ENCODE peak calls at places on chromosomes 12 and 14, in four cellular contexts. N, U, M and Q are unnamed samples.

GRCh38 chr14:90521930-90522483 is 125.2 kb downstream of the CALM1 start:
- DNase-seq in N (no peak), U (no peak), M (no peak), Q (no peak)

GRCh38 chr14:79809849-79810612 is 401.3 kb downstream of the DIO2 start:
- DNase-seq in N (no peak), U (no peak), M (no peak), Q (no peak)

GRCh38 chr12:52175411-52176350 is 16.1 kb downstream of the KRT80 start:
- DNase-seq in N (no peak), U (no peak), M (peak), Q (no peak)

GRCh38 chr12:106711316-106711715 is 63.2 kb upstream of the RIC8B start:
- DNase-seq in N (no peak), U (no peak), M (no peak), Q (no peak)

GRCh38 chr12:64452559-64453329 is 824 bp downstream of the TBK1 start:
- DNase-seq in N (no peak), U (peak), M (peak), Q (no peak)

GRCh38 chr14:74018704-74019407 is at the start of the genes BBOF1 and ENTPD5:
- DNase-seq in N (peak), U (peak), M (peak), Q (peak)

GRCh38 chr14:100807496-100807895 is 18.4 kb upstream of the MEG3 start:
- DNase-seq in N (no peak), U (no peak), M (no peak), Q (no peak)

GRCh38 chr14:42079911-42080310 is 473.2 kb downstream of the LRFN5 start:
- DNase-seq in N (no peak), U (no peak), M (no peak), Q (no peak)

GRCh38 chr12:46702581-46703344 is 123.0 kb downstream of the SLC38A4 start:
- DNase-seq in N (no peak), U (no peak), M (no peak), Q (no peak)

GRCh38 chr12:123134755-123135282 is 16.1 kb downstream of the PITPNM2 start:
- DNase-seq in N (no peak), U (no peak), M (no peak), Q (no peak)

GRCh38 chr14:88668448-88669116 is 105.7 kb downstream of the ZC3H14 start:
- DNase-seq in N (no peak), U (no peak), M (no peak), Q (no peak)

GRCh38 chr12:110124184-110124995 is at the start of gene IFT81:
- DNase-seq in N (peak), U (peak), M (peak), Q (peak)

GRCh38 chr12:71397433-71397954 is 42.1 kb upstream of the LGR5 start:
- DNase-seq in N (no peak), U (no peak), M (no peak), Q (no peak)

GRCh38 chr12:5840900-5841299 is 104.2 kb downstream of the ANO2 start:
- DNase-seq in N (no peak), U (no peak), M (no peak), Q (no peak)

GRCh38 chr14:104550849-104551728 is 28.5 kb upstream of the C14orf180 start:
- DNase-seq in N (peak), U (no peak), M (no peak), Q (peak)

GRCh38 chr14:47284283-47284682 is 391.1 kb downstream of the MDGA2 start:
- DNase-seq in N (no peak), U (no peak), M (no peak), Q (no peak)

GRCh38 chr12:5965950-5966383 is 20.9 kb upstream of the ANO2 start:
- DNase-seq in N (peak), U (peak), M (peak), Q (peak)

GRCh38 chr14:60722163-60722835 is 1.9 kb downstream of the SIX4 start:
- DNase-seq in N (peak), U (peak), M (peak), Q (peak)

GRCh38 chr12:53065975-53066593 is 13.1 kb downstream of the SPRYD3 start:
- DNase-seq in N (peak), U (peak), M (peak), Q (peak)

GRCh38 chr12:20578142-20578541 is 117.0 kb upstream of the SLCO1C1 start:
- DNase-seq in N (no peak), U (no peak), M (no peak), Q (no peak)

GRCh38 chr14:104195854-104196253 is 57.5 kb downstream of the KIF26A start:
- DNase-seq in N (no peak), U (no peak), M (no peak), Q (no peak)

GRCh38 chr12:58064681-58065080 is 123.3 kb downstream of the ATP23 start:
- DNase-seq in N (no peak), U (no peak), M (no peak), Q (no peak)

GRCh38 chr12:58069268-58069967 is 128.1 kb downstream of the ATP23 start:
- DNase-seq in N (no peak), U (no peak), M (no peak), Q (no peak)

GRCh38 chr12:58068706-58069105 is 127.3 kb downstream of the ATP23 start:
- DNase-seq in N (no peak), U (no peak), M (no peak), Q (no peak)

GRCh38 chr12:58067610-58068387 is 126.4 kb downstream of the ATP23 start:
- DNase-seq in N (no peak), U (no peak), M (no peak), Q (no peak)

DNA sequence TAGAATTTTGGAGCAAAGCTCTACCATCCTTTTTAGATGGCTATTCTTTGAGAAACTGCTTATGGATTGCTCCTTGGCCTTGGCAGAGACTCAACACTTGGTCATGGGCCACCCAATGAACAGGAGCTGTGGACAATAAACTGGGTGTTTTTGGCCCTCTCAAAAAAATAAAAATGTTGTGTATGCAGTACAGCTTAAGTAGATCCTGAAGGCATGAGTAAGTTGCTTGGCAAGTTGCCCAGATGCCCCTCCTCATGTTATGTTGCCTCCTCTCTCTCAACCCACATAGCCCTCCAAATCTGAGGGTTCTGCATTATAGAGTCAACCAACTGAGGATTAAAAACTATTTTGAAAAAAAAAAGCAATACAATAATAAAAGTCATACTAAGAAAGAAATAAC is 124.9 kb downstream of the ATP23 start:
- DNase-seq in N (no peak), U (no peak), M (no peak), Q (no peak)
- TF ChIP-seq TAF1 in N (no peak), U (no peak), M (no peak), Q (no peak)

DNA sequence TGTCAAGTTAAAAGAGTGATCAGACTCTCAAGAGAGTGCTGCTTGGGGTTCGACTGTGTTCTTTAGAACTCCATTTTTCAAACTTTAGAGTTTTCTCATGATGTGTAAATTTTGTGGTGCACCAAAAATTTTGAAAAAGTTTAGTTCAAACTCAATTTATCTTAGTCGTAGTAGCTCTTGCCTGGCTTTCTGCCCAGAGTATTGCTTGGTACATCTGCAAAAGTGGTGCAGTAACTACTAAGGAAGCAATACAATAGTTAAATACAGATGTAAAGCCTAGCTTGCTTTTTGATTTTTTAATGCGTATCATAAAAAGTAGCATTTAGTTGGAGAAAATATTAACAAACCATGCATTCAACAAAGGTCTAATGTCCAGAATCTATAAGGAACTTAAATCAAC is 9.5 kb upstream of the CCDC91 start:
- DNase-seq in N (no peak), U (no peak), M (no peak), Q (no peak)
- TF ChIP-seq TAF1 in N (no peak), U (no peak), M (no peak), Q (no peak)

GRCh38 chr12:89384050-89384749 is 31.9 kb upstream of the DUSP6 start:
- DNase-seq in N (no peak), U (no peak), M (peak), Q (no peak)

GRCh38 chr12:89382366-89382765 is 30.1 kb upstream of the DUSP6 start:
- DNase-seq in N (no peak), U (no peak), M (no peak), Q (no peak)

GRCh38 chr12:89384750-89385273 is 32.5 kb upstream of the DUSP6 start:
- DNase-seq in N (no peak), U (no peak), M (no peak), Q (no peak)

GRCh38 chr12:89385965-89386537 is 33.8 kb upstream of the DUSP6 start:
- DNase-seq in N (no peak), U (no peak), M (peak), Q (no peak)

GRCh38 chr12:89383235-89384049 is 31.1 kb upstream of the DUSP6 start:
- DNase-seq in N (no peak), U (no peak), M (peak), Q (no peak)
- TF ChIP-seq TAF1 in N (no peak), U (no peak), M (no peak), Q (no peak)

DNA sequence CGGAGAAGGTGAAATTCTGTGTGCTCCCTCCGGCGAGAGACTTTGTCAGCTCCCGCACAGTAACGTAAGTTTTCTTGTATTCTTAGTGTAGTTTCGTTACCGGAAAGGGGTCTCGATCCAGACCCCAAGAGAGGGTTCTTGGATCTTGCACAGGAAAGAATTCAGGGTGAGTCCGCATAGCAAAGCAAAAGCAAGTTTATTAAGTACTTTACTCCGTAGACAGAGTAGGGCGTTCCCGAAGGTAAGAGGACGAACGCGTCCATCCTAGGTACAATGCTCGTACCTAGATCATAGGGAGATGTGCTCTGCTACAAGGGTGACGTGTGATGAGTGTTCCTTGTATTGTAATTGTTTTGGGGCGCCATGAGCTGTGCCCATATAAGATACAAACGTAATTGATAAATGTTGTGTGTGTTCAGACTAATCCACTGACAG is 293 bp downstream of the IFI27L1 start:
- DNase-seq in N (no peak), U (no peak), M (no peak), Q (no peak)
- TF ChIP-seq TAF1 in N (no peak), U (no peak), M (no peak), Q (no peak)

GRCh38 chr12:132143328-132144071 is 619 bp downstream of the DDX51 start:
- DNase-seq in N (no peak), U (peak), M (no peak), Q (no peak)
- TF ChIP-seq TAF1 in N (no peak), U (no peak), M (no peak), Q (no peak)

GRCh38 chr14:68695871-68696665 is 96.8 kb downstream of the ZFP36L1 start:
- DNase-seq in N (no peak), U (no peak), M (no peak), Q (no peak)
- TF ChIP-seq TAF1 in N (no peak), U (no peak), M (no peak), Q (no peak)

DNA sequence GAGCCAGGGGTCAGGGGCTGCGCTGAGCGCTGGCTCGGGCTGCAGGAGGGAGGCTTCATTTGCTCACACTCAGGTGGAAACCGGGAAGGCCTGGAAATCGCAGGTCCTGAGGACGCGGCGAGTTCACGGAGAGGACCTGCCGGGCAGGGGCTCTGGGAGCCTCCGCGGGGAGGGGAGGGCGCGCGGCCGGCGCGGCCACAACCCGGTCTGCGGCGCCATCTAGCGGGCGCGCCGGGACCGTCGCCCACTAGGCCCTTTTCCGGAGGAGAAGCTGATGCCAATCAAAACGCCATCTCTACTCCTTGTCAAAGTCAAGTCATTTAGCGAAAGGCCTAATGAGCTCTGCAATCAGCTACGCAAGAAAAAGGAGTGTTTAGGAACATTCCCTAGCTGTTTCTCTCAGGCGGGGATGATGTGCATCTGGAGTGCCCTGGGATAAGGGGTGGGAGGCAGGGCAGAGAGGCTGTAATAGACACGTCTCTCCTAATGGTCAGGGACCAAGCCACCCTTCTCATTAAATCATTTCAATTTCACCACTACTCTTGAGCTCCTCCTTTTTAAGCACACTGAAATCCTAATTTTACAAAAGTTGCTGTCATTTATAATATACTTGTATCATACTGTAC is 885.8 kb upstream of the TMEM132C start:
- DNase-seq in N (peak), U (peak), M (peak), Q (peak)
- TF ChIP-seq TAF1 in N (no peak), U (no peak), M (no peak), Q (no peak)

GRCh38 chr14:106174206-106174605 is 647.8 kb downstream of the TMEM121 start:
- DNase-seq in N (no peak), U (no peak), M (no peak), Q (no peak)
- TF ChIP-seq TAF1 in N (no peak), U (no peak), M (no peak), Q (no peak)